ENCODE peak calls at places on chromosome 17, in eight cellular contexts. P is cardiac muscle cell; G is CD8-positive, alpha-beta memory T cell; U is brain microvascular endothelial cell; X is right cardiac atrium; H is tibial nerve; F is fibroblast of lung; J is endodermal cell. T is an unnamed sample.

GRCh38 chr17:19238167-19238505 is 970 bp downstream of the EPN2 start:
- DNase-seq in P (peak; percentile 50), G (peak; percentile 51), U (no peak), X (peak; percentile 75), H (peak; percentile 28), F (no peak), J (peak; percentile 79), T (peak; percentile 79)

GRCh38 chr17:38663125-38663751 is 11.5 kb downstream of the EPOP start:
- DNase-seq in P (peak; percentile 89), G (peak; percentile 52), U (peak; percentile 46), X (peak; percentile 72), H (no peak), F (peak; percentile 43), J (peak; percentile 99), T (no peak)

GRCh38 chr17:52158450-52159042 is at the start of gene CA10:
- DNase-seq in P (peak; percentile 20), G (peak; percentile 25), U (no peak), X (no peak), H (no peak), F (no peak), J (peak; percentile 95), T (peak; percentile 61)

GRCh38 chr17:28700830-28701492 is 10.7 kb downstream of the PROCA1 start:
- DNase-seq in P (no peak), G (no peak), U (no peak), X (no peak), H (no peak), F (no peak), J (no peak), T (no peak)

GRCh38 chr17:61285483-61286320 is 113.9 kb upstream of the TBX2 start:
- DNase-seq in P (peak; percentile 34), G (no peak), U (peak; percentile 90), X (peak; percentile 72), H (no peak), F (peak; percentile 78), J (peak; percentile 86), T (no peak)

GRCh38 chr17:3821101-3821500 is 20.1 kb upstream of the ITGAE start:
- DNase-seq in P (no peak), G (no peak), U (no peak), X (no peak), H (no peak), F (no peak), J (no peak), T (no peak)

GRCh38 chr17:27631897-27632725 is 1.1 kb downstream of the LGALS9 start:
- DNase-seq in P (no peak), G (no peak), U (no peak), X (peak; percentile 59), H (no peak), F (no peak), J (peak; percentile 63), T (no peak)

GRCh38 chr17:39096435-39097158 is 54.8 kb downstream of the PLXDC1 start:
- DNase-seq in P (no peak), G (peak; percentile 66), U (no peak), X (peak; percentile 74), H (no peak), F (no peak), J (no peak), T (no peak)

GRCh38 chr17:40552806-40553693 is 12.2 kb downstream of the CCR7 start:
- DNase-seq in P (no peak), G (peak; percentile 35), U (no peak), X (peak; percentile 79), H (no peak), F (peak; percentile 43), J (peak; percentile 48), T (no peak)

GRCh38 chr17:77237232-77238008 is 96.7 kb downstream of the SEC14L1 start:
- DNase-seq in P (no peak), G (no peak), U (no peak), X (peak; percentile 21), H (no peak), F (no peak), J (no peak), T (no peak)

GRCh38 chr17:50908860-50909764 is 43.0 kb upstream of the TOB1 start:
- DNase-seq in P (peak; percentile 40), G (peak; percentile 64), U (no peak), X (peak; percentile 72), H (peak; percentile 46), F (no peak), J (peak; percentile 94), T (peak; percentile 77)

GRCh38 chr17:31224366-31224765 is 72.7 kb downstream of the OMG start:
- DNase-seq in P (no peak), G (no peak), U (no peak), X (no peak), H (no peak), F (no peak), J (no peak), T (no peak)

GRCh38 chr17:78870621-78871020 is 30.0 kb upstream of the USP36 start:
- DNase-seq in P (no peak), G (no peak), U (no peak), X (no peak), H (no peak), F (no peak), J (no peak), T (no peak)

GRCh38 chr17:15913826-15914225 is 31.1 kb upstream of the ADORA2B start:
- DNase-seq in P (no peak), G (no peak), U (no peak), X (no peak), H (no peak), F (no peak), J (no peak), T (no peak)

GRCh38 chr17:31825961-31826691 is 32.9 kb downstream of the COPRS start:
- DNase-seq in P (no peak), G (no peak), U (no peak), X (peak; percentile 64), H (no peak), F (no peak), J (no peak), T (peak; percentile 77)

GRCh38 chr17:61457226-61457983 is 5.2 kb downstream of the TBX4 start:
- DNase-seq in P (no peak), G (no peak), U (no peak), X (no peak), H (no peak), F (no peak), J (peak; percentile 82), T (peak; percentile 72)

GRCh38 chr17:49914096-49914490 is 54.9 kb upstream of the DLX4 start:
- DNase-seq in P (no peak), G (no peak), U (no peak), X (no peak), H (no peak), F (no peak), J (peak; percentile 65), T (no peak)

GRCh38 chr17:3894927-3895343 is 2.1 kb upstream of the CAMKK1 start:
- DNase-seq in P (no peak), G (no peak), U (no peak), X (peak; percentile 76), H (no peak), F (peak; percentile 26), J (no peak), T (no peak)

GRCh38 chr17:9987779-9988585 is 82.9 kb upstream of the RCVRN start:
- DNase-seq in P (peak; percentile 61), G (peak; percentile 60), U (no peak), X (peak; percentile 70), H (no peak), F (peak; percentile 9), J (peak; percentile 89), T (no peak)

GRCh38 chr17:4440021-4440420 is 6.3 kb downstream of the SPNS3 start:
- DNase-seq in P (no peak), G (no peak), U (no peak), X (no peak), H (no peak), F (no peak), J (no peak), T (no peak)

GRCh38 chr17:48591435-48592077 is 1.5 kb upstream of the HOXB3 start:
- DNase-seq in P (no peak), G (peak; percentile 8), U (no peak), X (no peak), H (no peak), F (no peak), J (no peak), T (no peak)
- H3K27me3 ChIP-seq in P (peaks cover 100% of the 10 kb centered on the region), G (peaks cover 42% of the 10 kb centered on the region), U (peaks cover 95% of the 10 kb centered on the region), X (no peaks in the 10 kb centered on the region), H (peaks cover 100% of the 10 kb centered on the region), F (no peaks in the 10 kb centered on the region), J (peaks cover 100% of the 10 kb centered on the region), T (no peaks in the 10 kb centered on the region)

DNA sequence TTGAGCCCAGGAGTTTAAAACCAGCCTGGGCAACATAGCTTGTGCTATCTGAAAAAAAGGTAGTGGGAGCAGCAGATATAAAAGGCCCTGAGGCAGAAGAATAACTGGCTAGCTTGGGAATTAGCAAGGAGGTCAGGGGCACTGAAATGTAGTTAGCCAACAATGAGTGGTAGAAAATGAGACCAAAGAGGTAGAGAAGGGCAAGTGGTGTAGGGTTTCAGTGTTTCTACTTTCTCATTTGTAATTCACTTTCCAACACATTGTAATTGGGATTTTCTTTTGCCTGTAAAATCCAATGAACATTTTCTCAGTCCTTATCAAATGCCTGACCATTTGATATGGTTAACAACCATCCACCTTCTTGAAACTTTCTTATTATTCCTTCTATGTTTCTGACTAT is 95.1 kb upstream of the CORO6 start:
- DNase-seq in P (no peak), G (no peak), U (no peak), X (no peak), H (no peak), F (no peak), J (no peak), T (no peak)
- H3K4me3 ChIP-seq in P (no peak overlapping the region), G (no peak overlapping the region), U (no peak overlapping the region), X (no peak overlapping the region), H (no peak overlapping the region), F (no peak overlapping the region), J (no peak overlapping the region), T (no peak overlapping the region)

DNA sequence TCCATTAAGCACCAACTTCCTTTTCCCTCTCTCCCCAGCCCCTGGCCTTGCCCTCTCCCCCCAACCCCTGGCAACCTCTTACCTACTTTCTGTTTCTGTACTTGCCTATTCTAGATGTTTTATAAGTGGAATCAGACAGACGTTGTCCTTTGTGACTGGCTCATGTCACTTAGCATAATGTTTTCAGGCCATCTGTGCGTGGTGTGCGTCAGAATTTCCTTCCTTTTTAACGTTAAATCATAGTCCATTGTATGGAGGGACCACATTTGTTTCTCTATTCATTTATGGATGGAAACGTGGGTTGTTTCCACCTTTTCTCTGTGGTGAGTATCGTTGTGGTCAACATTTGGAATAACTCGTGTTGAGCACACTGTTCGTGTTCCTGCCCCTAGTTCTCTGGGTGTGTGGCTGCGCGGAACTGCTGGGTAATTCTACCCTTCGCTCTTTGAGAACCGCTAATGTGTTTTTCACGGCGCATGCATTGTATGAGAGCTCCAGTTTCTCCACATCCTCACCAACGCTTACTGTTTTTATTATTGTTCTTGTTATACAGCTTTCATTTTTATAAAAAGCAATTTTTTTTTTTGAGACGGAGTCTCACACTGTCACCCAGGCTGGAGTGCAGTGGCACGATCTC is 26.3 kb downstream of the ACTG1 start:
- DNase-seq in P (no peak), G (no peak), U (no peak), X (peak; percentile 7), H (no peak), F (no peak), J (no peak), T (no peak)
- H3K27me3 ChIP-seq in P (no peaks in the 10 kb centered on the region), G (peaks cover 13% of the 10 kb centered on the region), U (no peaks in the 10 kb centered on the region), X (no peaks in the 10 kb centered on the region), H (no peaks in the 10 kb centered on the region), F (no peaks in the 10 kb centered on the region), J (peaks cover 27% of the 10 kb centered on the region), T (peaks cover 2% of the 10 kb centered on the region)

DNA sequence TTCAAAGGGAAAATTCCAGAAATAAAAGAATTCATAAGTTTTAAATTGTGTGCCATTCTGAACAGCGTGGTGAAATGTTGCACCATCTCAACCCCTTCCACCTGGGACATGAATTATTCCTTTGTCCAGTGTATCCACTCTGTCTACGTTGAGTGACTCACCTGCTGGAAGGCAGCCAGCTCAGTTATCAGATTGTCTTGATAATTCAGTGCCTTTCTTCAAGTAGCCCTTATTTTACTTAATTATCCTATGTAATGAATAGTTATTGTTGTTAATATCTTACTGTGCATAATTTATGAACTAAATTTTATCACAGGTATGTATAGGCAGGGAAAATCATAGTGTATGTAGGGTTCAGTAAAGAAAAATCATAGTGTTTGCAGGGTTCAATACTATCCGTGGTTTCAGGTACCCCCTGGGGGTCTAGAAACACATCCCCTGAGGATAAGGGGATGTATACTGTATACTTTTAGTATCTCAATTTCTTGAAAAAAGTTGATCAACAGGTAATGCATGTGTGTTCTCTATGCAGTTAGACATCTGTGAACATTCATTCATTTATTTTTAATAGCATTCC is 7.7 kb upstream of the PCTP start:
- DNase-seq in P (no peak), G (no peak), U (no peak), X (no peak), H (no peak), F (peak; percentile 51), J (no peak), T (no peak)
- H3K4me3 ChIP-seq in P (no peak overlapping the region), G (no peak overlapping the region), U (no peak overlapping the region), X (no peak overlapping the region), H (no peak overlapping the region), F (no peak overlapping the region), J (no peak overlapping the region), T (no peak overlapping the region)

T was measured in aorta.